ENCODE peak calls at places on chromosome 5, in five cellular contexts. G is IMR-90, I is HCT116, O is HepG2, H is right lobe of liver. T is an unnamed sample.

GRCh38 chr5:137234973-137235943 is 263.9 kb downstream of the SPOCK1 start:
- ATAC-seq in G (no peak), I (peak), O (no peak), H (no peak), T (no peak)

GRCh38 chr5:39650234-39650816 is 225.5 kb upstream of the DAB2 start:
- ATAC-seq in G (no peak), I (no peak), O (no peak), H (no peak), T (no peak)

GRCh38 chr5:34944044-34944443 is 14.7 kb downstream of the DNAJC21 start:
- ATAC-seq in G (no peak), I (no peak), O (no peak), H (no peak), T (no peak)

GRCh38 chr5:172452398-172453205 is 1.7 kb downstream of the SH3PXD2B start:
- ATAC-seq in G (peak), I (peak), O (no peak), H (no peak), T (peak)

GRCh38 chr5:35651002-35651756 is 33.5 kb downstream of the SPEF2 start:
- ATAC-seq in G (peak), I (peak), O (peak), H (peak), T (no peak)

GRCh38 chr5:11385901-11386293 is 518.3 kb downstream of the CTNND2 start:
- ATAC-seq in G (no peak), I (no peak), O (no peak), H (no peak), T (no peak)

GRCh38 chr5:56717253-56717987 is 97.9 kb upstream of the MAP3K1 start:
- ATAC-seq in G (no peak), I (no peak), O (no peak), H (no peak), T (no peak)

GRCh38 chr5:6496636-6497035 is 48.0 kb downstream of the UBE2QL1 start:
- ATAC-seq in G (no peak), I (no peak), O (no peak), H (no peak), T (no peak)

GRCh38 chr5:149904977-149905376 is 39.6 kb downstream of the PDE6A start:
- ATAC-seq in G (no peak), I (peak), O (no peak), H (no peak), T (no peak)

GRCh38 chr5:72497823-72498222 is 9.4 kb downstream of the ZNF366 start:
- ATAC-seq in G (no peak), I (no peak), O (no peak), H (no peak), T (no peak)

GRCh38 chr5:115607935-115608334 is 5.7 kb upstream of the TICAM2 start:
- ATAC-seq in G (no peak), I (no peak), O (no peak), H (no peak), T (no peak)

GRCh38 chr5:155211764-155212163 is 198.2 kb downstream of the KIF4B start:
- ATAC-seq in G (no peak), I (no peak), O (no peak), H (no peak), T (no peak)

GRCh38 chr5:103122242-103122641 is 2.1 kb downstream of the PPIP5K2 start:
- ATAC-seq in G (no peak), I (no peak), O (no peak), H (no peak), T (no peak)

GRCh38 chr5:56088967-56089829 is 94.4 kb upstream of the IL6ST start:
- ATAC-seq in G (peak), I (peak), O (peak), H (peak), T (no peak)

GRCh38 chr5:22242532-22242931 is 610.6 kb downstream of the CDH12 start:
- ATAC-seq in G (no peak), I (no peak), O (peak), H (no peak), T (no peak)

GRCh38 chr5:109756543-109757186 is 66.9 kb downstream of the MAN2A1 start:
- ATAC-seq in G (no peak), I (no peak), O (no peak), H (peak), T (no peak)

GRCh38 chr5:150302301-150303069 is at the start of gene ARSI:
- ATAC-seq in G (peak), I (peak), O (peak), H (peak), T (peak)

GRCh38 chr5:93926831-93927600 is 185.6 kb upstream of the POU5F2 start:
- ATAC-seq in G (peak), I (no peak), O (no peak), H (no peak), T (no peak)

GRCh38 chr5:6402939-6403338 is 24.6 kb upstream of the MED10 start:
- ATAC-seq in G (no peak), I (no peak), O (no peak), H (no peak), T (no peak)

GRCh38 chr5:148514344-148514743 is 130.6 kb downstream of the FBXO38 start:
- ATAC-seq in G (no peak), I (no peak), O (no peak), H (no peak), T (no peak)

GRCh38 chr5:16957305-16958165 is 21.4 kb upstream of the MYO10 start:
- ATAC-seq in G (peak), I (no peak), O (no peak), H (no peak), T (no peak)

GRCh38 chr5:171521219-171521633 is 101.8 kb downstream of the FGF18 start:
- ATAC-seq in G (peak), I (peak), O (no peak), H (no peak), T (peak)

GRCh38 chr5:140234590-140234989 is 59.6 kb downstream of the CYSTM1 start:
- ATAC-seq in G (no peak), I (no peak), O (no peak), H (no peak), T (no peak)

GRCh38 chr5:37565067-37565670 is 186.1 kb downstream of the WDR70 start:
- ATAC-seq in G (peak), I (no peak), O (no peak), H (no peak), T (no peak)

GRCh38 chr5:124343451-124343867 is 403.0 kb downstream of the ZNF608 start:
- ATAC-seq in G (peak), I (no peak), O (no peak), H (no peak), T (no peak)

GRCh38 chr5:164013077-164013670 is 507.8 kb downstream of the MAT2B start:
- ATAC-seq in G (peak), I (no peak), O (peak), H (peak), T (no peak)

GRCh38 chr5:57581772-57582171 is 99.2 kb upstream of the ACTBL2 start:
- ATAC-seq in G (peak), I (no peak), O (no peak), H (no peak), T (no peak)

GRCh38 chr5:112569596-112569995 is 150.5 kb upstream of the EPB41L4A start:
- ATAC-seq in G (no peak), I (no peak), O (no peak), H (no peak), T (no peak)

GRCh38 chr5:113181853-113182490 is 205.4 kb downstream of the DCP2 start:
- ATAC-seq in G (no peak), I (no peak), O (no peak), H (no peak), T (no peak)

GRCh38 chr5:60540855-60541805 is 158.8 kb downstream of the DEPDC1B start:
- ATAC-seq in G (peak), I (no peak), O (no peak), H (no peak), T (no peak)

DNA sequence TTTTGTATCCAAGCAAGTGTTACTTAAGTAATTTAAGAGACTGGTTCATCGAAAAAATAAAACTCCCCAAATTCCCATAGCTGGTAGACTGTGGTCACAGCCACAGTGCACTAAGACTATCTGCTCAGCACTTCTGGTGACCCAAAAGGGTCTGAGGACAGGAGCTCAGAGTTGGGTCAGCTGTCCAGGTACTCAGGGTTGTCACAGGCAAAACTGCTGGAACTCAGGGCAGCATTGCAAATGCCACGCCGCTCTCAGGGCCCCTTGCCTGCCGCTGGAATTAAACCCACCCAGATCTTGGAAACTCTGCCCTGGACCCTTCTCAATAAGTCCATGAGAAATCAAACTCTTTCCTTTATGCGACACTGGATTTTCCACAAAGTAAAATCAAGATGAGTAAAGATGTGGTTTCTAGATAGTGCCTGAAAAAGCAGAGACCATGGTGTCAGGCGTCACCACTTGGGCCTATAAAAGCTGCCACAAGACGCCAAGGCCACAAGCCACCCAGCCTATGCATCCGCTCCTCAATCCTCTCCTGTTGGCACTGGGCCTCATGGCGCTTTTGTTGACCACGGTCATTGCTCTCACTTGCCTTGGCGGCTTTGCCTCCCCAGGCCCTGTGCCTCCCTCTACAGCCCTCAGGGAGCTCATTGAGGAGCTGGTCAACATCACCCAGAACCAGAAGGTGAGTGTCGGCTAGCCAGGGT is at the start of gene IL13:
- ATAC-seq in G (no peak), I (no peak), O (no peak), H (no peak), T (no peak)
- TF ChIP-seq POLR2A in G (no peak), I (no peak), O (no peak), H (no peak), T (no peak)

GRCh38 chr5:14810941-14811573 is 60.5 kb downstream of the ANKH start:
- ATAC-seq in G (no peak), I (no peak), O (peak), H (no peak), T (no peak)

GRCh38 chr5:14812166-14812565 is 59.4 kb downstream of the ANKH start:
- ATAC-seq in G (no peak), I (no peak), O (no peak), H (no peak), T (no peak)

GRCh38 chr5:14809369-14810144 is 62.0 kb downstream of the ANKH start:
- ATAC-seq in G (peak), I (peak), O (peak), H (peak), T (peak)

GRCh38 chr5:14807471-14807870 is 64.1 kb downstream of the ANKH start:
- ATAC-seq in G (no peak), I (no peak), O (no peak), H (no peak), T (no peak)

GRCh38 chr5:14810282-14810681 is 61.3 kb downstream of the ANKH start:
- ATAC-seq in G (no peak), I (no peak), O (no peak), H (peak), T (no peak)
- H3K27ac ChIP-seq in G (peak), I (peak), O (peak), H (peak), T (no peak)

GRCh38 chr5:3197699-3198098 is 397.9 kb upstream of the IRX1 start:
- ATAC-seq in G (no peak), I (no peak), O (no peak), H (no peak), T (no peak)

GRCh38 chr5:3197237-3197636 is 398.4 kb upstream of the IRX1 start:
- ATAC-seq in G (no peak), I (no peak), O (no peak), H (no peak), T (no peak)

GRCh38 chr5:3194141-3194540 is 401.5 kb upstream of the IRX1 start:
- ATAC-seq in G (no peak), I (no peak), O (no peak), H (no peak), T (no peak)

GRCh38 chr5:3194684-3195083 is 400.9 kb upstream of the IRX1 start:
- ATAC-seq in G (no peak), I (no peak), O (no peak), H (no peak), T (no peak)

GRCh38 chr5:3195991-3196390 is 399.6 kb upstream of the IRX1 start:
- ATAC-seq in G (no peak), I (no peak), O (no peak), H (no peak), T (no peak)
- TF ChIP-seq POLR2A in G (no peak), I (no peak), O (no peak), H (no peak), T (no peak)

GRCh38 chr5:58922392-58923171 is 339.7 kb downstream of the RAB3C start:
- ATAC-seq in G (no peak), I (no peak), O (no peak), H (no peak), T (peak)
- H3K27ac ChIP-seq in G (no peak), I (no peak), O (no peak), H (no peak), T (peak)

T was measured in gastroesophageal sphincter.